ENCODE peak calls at places on chromosomes 11 and 22, in seven cellular contexts. K, L, J, G, Y, I and M are unnamed samples.

GRCh38 chr11:95593101-95593500 is 196.5 kb downstream of the FAM76B start:
- DNase-seq in Y (no peak), K (no peak), L (no peak), J (no peak), I (peak), G (no peak), M (peak)

GRCh38 chr11:127274328-127274676 is 273.7 kb upstream of the KIRREL3 start:
- DNase-seq in J (no peak), K (no peak), Y (no peak), G (no peak), L (no peak), I (peak), M (peak)

GRCh38 chr11:4979021-4979420 is 15.6 kb upstream of the OR51L1 start:
- DNase-seq in J (no peak), G (no peak), K (peak), I (no peak), Y (no peak), L (no peak), M (no peak)

GRCh38 chr11:75450826-75451783 is 18.1 kb upstream of the KLHL35 start:
- DNase-seq in G (peak), J (no peak), K (no peak), L (no peak), I (no peak), Y (no peak), M (no peak)

GRCh38 chr11:1928038-1928890 is 8.8 kb downstream of the TNNT3 start:
- DNase-seq in L (no peak), I (no peak), Y (no peak), G (no peak), J (no peak), K (no peak), M (no peak)

GRCh38 chr22:44645083-44645482 is 56.9 kb upstream of the PRR5 start:
- DNase-seq in L (no peak), Y (no peak), J (no peak), G (no peak), I (no peak), K (no peak), M (no peak)

GRCh38 chr11:117717485-117718314 is 79.3 kb downstream of the DSCAML1 start:
- DNase-seq in J (no peak), Y (peak), I (peak), L (no peak), K (peak), G (no peak), M (peak)

GRCh38 chr11:113926273-113927183 is 21.9 kb downstream of the HTR3B start:
- DNase-seq in Y (no peak), K (no peak), J (no peak), G (no peak), L (no peak), I (peak), M (no peak)

GRCh38 chr11:88521354-88522310 is 184.1 kb upstream of the CTSC start:
- DNase-seq in L (no peak), K (no peak), G (no peak), Y (no peak), I (no peak), J (no peak), M (no peak)

GRCh38 chr11:59144579-59145345 is 2.1 kb downstream of the FAM111A start:
- DNase-seq in Y (peak), G (peak), L (peak), J (peak), I (peak), K (peak), M (peak)

GRCh38 chr11:62497132-62497915 is 49.3 kb downstream of the AHNAK start:
- DNase-seq in K (peak), I (peak), J (no peak), G (no peak), L (peak), Y (peak), M (peak)

GRCh38 chr22:21959274-21960074 is 6.8 kb upstream of the PPM1F start:
- DNase-seq in L (no peak), Y (no peak), K (no peak), J (no peak), G (no peak), I (no peak), M (no peak)

GRCh38 chr22:19597399-19597735 is 73.2 kb upstream of the CLDN5 start:
- DNase-seq in Y (no peak), J (no peak), I (no peak), L (no peak), G (no peak), K (no peak), M (no peak)

GRCh38 chr11:1486054-1486825 is at the start of gene MOB2:
- DNase-seq in L (no peak), J (no peak), G (no peak), K (no peak), I (no peak), Y (peak), M (no peak)

GRCh38 chr22:45612451-45612901 is 59.2 kb upstream of the ATXN10 start:
- DNase-seq in J (peak), L (peak), G (no peak), K (no peak), Y (no peak), I (peak), M (peak)

GRCh38 chr22:33302049-33302545 is 243.9 kb upstream of the SYN3 start:
- DNase-seq in K (peak), I (peak), Y (peak), G (peak), L (peak), J (peak), M (no peak)

GRCh38 chr11:112806876-112807275 is 154.3 kb upstream of the NCAM1 start:
- DNase-seq in J (no peak), L (no peak), I (peak), G (no peak), K (no peak), Y (no peak), M (no peak)

GRCh38 chr22:37374571-37374970 is 52.7 kb downstream of the ELFN2 start:
- DNase-seq in Y (no peak), J (no peak), I (no peak), G (no peak), L (no peak), K (no peak), M (no peak)

GRCh38 chr22:26979294-26979693 is 321.9 kb downstream of the MIAT start:
- DNase-seq in L (no peak), K (no peak), I (no peak), Y (no peak), J (no peak), G (no peak), M (no peak)

GRCh38 chr11:114135737-114136151 is 76.2 kb downstream of the ZBTB16 start:
- DNase-seq in J (peak), K (no peak), Y (no peak), I (no peak), L (no peak), G (no peak), M (no peak)

GRCh38 chr11:68632802-68633201 is 51.5 kb upstream of the GAL start:
- DNase-seq in K (peak), J (peak), L (peak), I (peak), G (no peak), Y (peak), M (peak)

GRCh38 chr11:69105431-69106123 is 50.2 kb upstream of the SMIM38 start:
- DNase-seq in I (no peak), L (no peak), J (no peak), K (no peak), G (no peak), Y (no peak), M (no peak)

GRCh38 chr11:112082729-112083128 is 3.8 kb downstream of the TIMM8B start:
- DNase-seq in I (peak), K (no peak), G (no peak), J (no peak), L (peak), Y (no peak), M (peak)

GRCh38 chr11:111592491-111592890 is 9.8 kb upstream of the SIK2 start:
- DNase-seq in Y (no peak), J (no peak), L (no peak), I (no peak), K (no peak), G (no peak), M (no peak)

GRCh38 chr11:834371-835316 is 1.9 kb downstream of the CD151 start:
- DNase-seq in I (peak), L (peak), K (no peak), Y (peak), J (no peak), G (peak), M (peak)

GRCh38 chr11:73140213-73141030 is 1.7 kb downstream of the FCHSD2 start:
- DNase-seq in Y (peak), J (no peak), I (peak), G (no peak), L (no peak), K (peak), M (no peak)

GRCh38 chr22:37690407-37690806 is 4.3 kb downstream of the NOL12 start:
- DNase-seq in L (no peak), I (peak), G (no peak), K (no peak), J (no peak), Y (no peak), M (no peak)

GRCh38 chr11:3104961-3105790 is 48.0 kb upstream of the CARS1 start:
- DNase-seq in G (peak), K (no peak), L (no peak), J (no peak), I (no peak), Y (peak), M (no peak)

GRCh38 chr11:12430912-12431311 is 53.5 kb downstream of the PARVA start:
- DNase-seq in I (peak), L (peak), J (peak), Y (peak), G (no peak), K (no peak), M (peak)

GRCh38 chr11:117094776-117095175 is 3.5 kb downstream of the SIK3 start:
- DNase-seq in I (peak), L (no peak), K (no peak), J (no peak), Y (no peak), G (no peak), M (peak)

GRCh38 chr11:30422389-30422788 is 99.5 kb downstream of the ARL14EP start:
- DNase-seq in Y (no peak), G (no peak), I (no peak), L (no peak), K (no peak), J (no peak), M (no peak)

GRCh38 chr22:30610299-30610698 is 3.3 kb downstream of the TCN2 start:
- DNase-seq in Y (no peak), G (no peak), K (no peak), L (no peak), J (no peak), I (no peak), M (no peak)

GRCh38 chr22:45007946-45008852 is 1.6 kb downstream of the PHF21B start:
- DNase-seq in G (peak), L (no peak), K (no peak), J (no peak), Y (no peak), I (no peak), M (peak)

GRCh38 chr22:49608228-49608627 is 219.4 kb downstream of the BRD1 start:
- DNase-seq in Y (no peak), G (no peak), I (no peak), K (no peak), J (no peak), L (no peak), M (no peak)

GRCh38 chr11:46363031-46363407 is 15.8 kb downstream of the DGKZ start:
- DNase-seq in Y (peak), G (no peak), K (no peak), I (peak), L (peak), J (no peak), M (no peak)

GRCh38 chr11:96486890-96487633 is 97.2 kb downstream of the JRKL start:
- DNase-seq in L (peak), Y (peak), K (peak), I (peak), G (no peak), J (no peak), M (no peak)

GRCh38 chr11:127191689-127192088 is 191.1 kb upstream of the KIRREL3 start:
- DNase-seq in G (no peak), J (no peak), I (no peak), L (no peak), K (peak), Y (no peak), M (no peak)